ENCODE peak calls at places on chromosomes 12 and 14, in nine cellular contexts. One of them, this sample, is unnamed.

GRCh38 chr14:99884834-99885648 is 91.8 kb downstream of the EML1 start:
- DNase-seq in fibroblast of lung: peak; percentile 82
- DNase-seq in uterus: peak; percentile 40
- DNase-seq in endothelial cell: peak; percentile 22
- DNase-seq in fibroblast of mammary gland: peak; percentile 76
- DNase-seq in CD8-positive, alpha-beta T cell: peak; percentile 11
- DNase-seq in A549: peak; percentile 69
- DNase-seq in keratinocyte: peak; percentile 21
- DNase-seq in mammary epithelial cell: peak; percentile 23
- DNase-seq in this sample: no peak

GRCh38 chr12:7289743-7290142 is 14.1 kb upstream of the ACSM4 start:
- DNase-seq in fibroblast of lung: no peak
- DNase-seq in uterus: no peak
- DNase-seq in endothelial cell: no peak
- DNase-seq in fibroblast of mammary gland: peak; percentile 19
- DNase-seq in CD8-positive, alpha-beta T cell: no peak
- DNase-seq in A549: peak; percentile 16
- DNase-seq in keratinocyte: no peak
- DNase-seq in mammary epithelial cell: no peak
- DNase-seq in this sample: no peak

GRCh38 chr14:96268426-96269358 is 12.7 kb downstream of the BDKRB1 start:
- DNase-seq in fibroblast of lung: peak; percentile 96
- DNase-seq in uterus: peak; percentile 87
- DNase-seq in endothelial cell: no peak
- DNase-seq in fibroblast of mammary gland: peak; percentile 98
- DNase-seq in CD8-positive, alpha-beta T cell: no peak
- DNase-seq in A549: peak; percentile 78
- DNase-seq in keratinocyte: peak; percentile 93
- DNase-seq in mammary epithelial cell: peak; percentile 99
- DNase-seq in this sample: no peak

GRCh38 chr12:34390171-34390841 is 368.0 kb downstream of the ALG10 start:
- DNase-seq in fibroblast of lung: no peak
- DNase-seq in uterus: no peak
- DNase-seq in endothelial cell: no peak
- DNase-seq in fibroblast of mammary gland: no peak
- DNase-seq in CD8-positive, alpha-beta T cell: no peak
- DNase-seq in A549: no peak
- DNase-seq in keratinocyte: no peak
- DNase-seq in mammary epithelial cell: no peak
- DNase-seq in this sample: no peak

GRCh38 chr14:95609398-95609990 is 74.6 kb downstream of the GLRX5 start:
- DNase-seq in fibroblast of lung: peak; percentile 9
- DNase-seq in uterus: no peak
- DNase-seq in endothelial cell: peak; percentile 71
- DNase-seq in fibroblast of mammary gland: peak; percentile 48
- DNase-seq in CD8-positive, alpha-beta T cell: no peak
- DNase-seq in A549: peak; percentile 53
- DNase-seq in keratinocyte: no peak
- DNase-seq in mammary epithelial cell: peak; percentile 17
- DNase-seq in this sample: no peak

GRCh38 chr12:7433276-7433822 is 10.6 kb downstream of the CD163L1 start:
- DNase-seq in fibroblast of lung: peak; percentile 58
- DNase-seq in uterus: no peak
- DNase-seq in endothelial cell: no peak
- DNase-seq in fibroblast of mammary gland: peak; percentile 77
- DNase-seq in CD8-positive, alpha-beta T cell: no peak
- DNase-seq in A549: peak; percentile 78
- DNase-seq in keratinocyte: peak; percentile 7
- DNase-seq in mammary epithelial cell: peak; percentile 59
- DNase-seq in this sample: no peak

GRCh38 chr12:26845057-26845666 is 12.2 kb upstream of the ITPR2 start:
- DNase-seq in fibroblast of lung: peak; percentile 51
- DNase-seq in uterus: peak; percentile 58
- DNase-seq in endothelial cell: peak; percentile 72
- DNase-seq in fibroblast of mammary gland: peak; percentile 57
- DNase-seq in CD8-positive, alpha-beta T cell: peak; percentile 25
- DNase-seq in A549: peak; percentile 62
- DNase-seq in keratinocyte: no peak
- DNase-seq in mammary epithelial cell: peak; percentile 13
- DNase-seq in this sample: no peak

GRCh38 chr12:125861299-125862281 is 796.4 kb downstream of the AACS start:
- DNase-seq in fibroblast of lung: no peak
- DNase-seq in uterus: no peak
- DNase-seq in endothelial cell: no peak
- DNase-seq in fibroblast of mammary gland: no peak
- DNase-seq in CD8-positive, alpha-beta T cell: no peak
- DNase-seq in A549: no peak
- DNase-seq in keratinocyte: no peak
- DNase-seq in mammary epithelial cell: no peak
- DNase-seq in this sample: peak; percentile 70

DNA sequence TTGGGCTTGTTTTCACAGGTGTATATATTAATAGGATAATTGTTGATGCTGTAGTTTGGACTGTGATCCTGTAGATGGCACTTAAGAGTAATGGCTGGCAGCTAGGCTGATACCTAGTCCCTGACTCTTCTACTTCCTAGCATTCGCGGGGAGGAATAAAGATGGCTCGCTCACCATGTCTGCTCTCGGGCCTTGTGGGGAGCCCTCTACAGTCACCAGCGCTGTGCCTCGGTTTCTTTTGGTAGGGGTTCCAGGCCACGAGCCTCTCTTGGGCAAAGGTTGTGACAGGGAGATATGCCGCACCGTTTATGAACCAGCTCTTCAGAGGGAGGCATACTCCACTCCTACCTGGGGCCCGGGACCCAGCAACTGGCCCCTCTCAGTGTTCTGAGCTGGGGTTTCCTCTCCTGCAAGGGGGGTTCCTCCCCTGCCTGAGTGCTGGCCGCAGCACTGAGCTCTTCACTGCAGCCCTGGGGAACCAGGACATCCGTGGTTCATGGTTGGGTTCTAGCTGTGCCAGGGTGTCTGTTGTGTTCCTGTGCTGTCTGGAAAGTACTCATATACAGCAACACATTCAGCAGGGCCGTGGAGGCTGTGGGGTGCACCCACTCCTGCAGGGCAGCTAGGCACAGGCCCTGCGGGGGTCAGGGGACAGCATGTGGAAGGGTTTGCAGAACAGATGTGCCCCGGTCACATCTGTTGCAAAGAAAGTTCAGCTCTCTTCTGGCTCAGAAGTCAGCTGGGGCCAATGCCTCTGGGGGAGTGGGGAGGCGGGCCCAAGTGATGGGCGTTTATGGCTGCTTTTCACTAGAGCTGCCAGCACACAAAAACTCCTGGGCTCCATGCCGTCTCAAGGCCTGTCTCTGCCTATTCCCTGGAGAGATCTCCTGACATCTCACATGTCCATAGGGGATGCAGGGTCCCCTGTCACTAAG is 147.9 kb downstream of the PPFIA2 start:
- DNase-seq in fibroblast of lung: no peak
- DNase-seq in uterus: no peak
- DNase-seq in endothelial cell: peak; percentile 9
- DNase-seq in fibroblast of mammary gland: peak; percentile 6
- DNase-seq in CD8-positive, alpha-beta T cell: no peak
- DNase-seq in A549: peak; percentile 51
- DNase-seq in keratinocyte: no peak
- DNase-seq in mammary epithelial cell: peak; percentile 2
- DNase-seq in this sample: no peak
- TF ChIP-seq CTCF in fibroblast of lung: peak; percentile 37
- TF ChIP-seq CTCF in uterus: no peak
- TF ChIP-seq CTCF in endothelial cell: peak; percentile 27
- TF ChIP-seq CTCF in fibroblast of mammary gland: peak; percentile 32
- TF ChIP-seq CTCF in CD8-positive, alpha-beta T cell: no peak
- TF ChIP-seq CTCF in A549: peak; percentile 5
- TF ChIP-seq CTCF in keratinocyte: peak; percentile 39
- TF ChIP-seq CTCF in mammary epithelial cell: peak; percentile 57
- TF ChIP-seq CTCF in this sample: no peak

GRCh38 chr14:67280506-67280905 is 39.3 kb downstream of the PALS1 start:
- DNase-seq in fibroblast of lung: no peak
- DNase-seq in uterus: no peak
- DNase-seq in endothelial cell: no peak
- DNase-seq in fibroblast of mammary gland: no peak
- DNase-seq in CD8-positive, alpha-beta T cell: no peak
- DNase-seq in A549: no peak
- DNase-seq in keratinocyte: no peak
- DNase-seq in mammary epithelial cell: no peak
- DNase-seq in this sample: no peak

GRCh38 chr14:67285876-67286452 is 44.7 kb downstream of the PALS1 start:
- DNase-seq in fibroblast of lung: peak; percentile 79
- DNase-seq in uterus: no peak
- DNase-seq in endothelial cell: no peak
- DNase-seq in fibroblast of mammary gland: peak; percentile 61
- DNase-seq in CD8-positive, alpha-beta T cell: no peak
- DNase-seq in A549: peak; percentile 59
- DNase-seq in keratinocyte: no peak
- DNase-seq in mammary epithelial cell: peak; percentile 11
- DNase-seq in this sample: no peak
- TF ChIP-seq CTCF in fibroblast of lung: peak; percentile 31
- TF ChIP-seq CTCF in uterus: peak; percentile 32
- TF ChIP-seq CTCF in endothelial cell: peak; percentile 78
- TF ChIP-seq CTCF in fibroblast of mammary gland: peak; percentile 45
- TF ChIP-seq CTCF in CD8-positive, alpha-beta T cell: peak; percentile 78
- TF ChIP-seq CTCF in A549: peak; percentile 81
- TF ChIP-seq CTCF in keratinocyte: peak; percentile 26
- TF ChIP-seq CTCF in mammary epithelial cell: peak; percentile 53
- TF ChIP-seq CTCF in this sample: peak; percentile 31

GRCh38 chr12:131115766-131116165 is 162.1 kb downstream of the ADGRD1 start:
- DNase-seq in fibroblast of lung: no peak
- DNase-seq in uterus: no peak
- DNase-seq in endothelial cell: no peak
- DNase-seq in fibroblast of mammary gland: no peak
- DNase-seq in CD8-positive, alpha-beta T cell: no peak
- DNase-seq in A549: no peak
- DNase-seq in keratinocyte: no peak
- DNase-seq in mammary epithelial cell: no peak
- DNase-seq in this sample: no peak

GRCh38 chr12:131116437-131117117 is 162.9 kb downstream of the ADGRD1 start:
- DNase-seq in fibroblast of lung: peak; percentile 15
- DNase-seq in uterus: peak; percentile 48
- DNase-seq in endothelial cell: peak; percentile 61
- DNase-seq in fibroblast of mammary gland: peak; percentile 43
- DNase-seq in CD8-positive, alpha-beta T cell: no peak
- DNase-seq in A549: peak; percentile 36
- DNase-seq in keratinocyte: no peak
- DNase-seq in mammary epithelial cell: no peak
- DNase-seq in this sample: no peak

GRCh38 chr12:131119936-131120335 is 166.2 kb downstream of the ADGRD1 start:
- DNase-seq in fibroblast of lung: no peak
- DNase-seq in uterus: no peak
- DNase-seq in endothelial cell: no peak
- DNase-seq in fibroblast of mammary gland: no peak
- DNase-seq in CD8-positive, alpha-beta T cell: no peak
- DNase-seq in A549: no peak
- DNase-seq in keratinocyte: no peak
- DNase-seq in mammary epithelial cell: no peak
- DNase-seq in this sample: no peak

GRCh38 chr12:131118366-131118765 is 164.7 kb downstream of the ADGRD1 start:
- DNase-seq in fibroblast of lung: no peak
- DNase-seq in uterus: peak; percentile 2
- DNase-seq in endothelial cell: no peak
- DNase-seq in fibroblast of mammary gland: no peak
- DNase-seq in CD8-positive, alpha-beta T cell: no peak
- DNase-seq in A549: no peak
- DNase-seq in keratinocyte: no peak
- DNase-seq in mammary epithelial cell: no peak
- DNase-seq in this sample: no peak

DNA sequence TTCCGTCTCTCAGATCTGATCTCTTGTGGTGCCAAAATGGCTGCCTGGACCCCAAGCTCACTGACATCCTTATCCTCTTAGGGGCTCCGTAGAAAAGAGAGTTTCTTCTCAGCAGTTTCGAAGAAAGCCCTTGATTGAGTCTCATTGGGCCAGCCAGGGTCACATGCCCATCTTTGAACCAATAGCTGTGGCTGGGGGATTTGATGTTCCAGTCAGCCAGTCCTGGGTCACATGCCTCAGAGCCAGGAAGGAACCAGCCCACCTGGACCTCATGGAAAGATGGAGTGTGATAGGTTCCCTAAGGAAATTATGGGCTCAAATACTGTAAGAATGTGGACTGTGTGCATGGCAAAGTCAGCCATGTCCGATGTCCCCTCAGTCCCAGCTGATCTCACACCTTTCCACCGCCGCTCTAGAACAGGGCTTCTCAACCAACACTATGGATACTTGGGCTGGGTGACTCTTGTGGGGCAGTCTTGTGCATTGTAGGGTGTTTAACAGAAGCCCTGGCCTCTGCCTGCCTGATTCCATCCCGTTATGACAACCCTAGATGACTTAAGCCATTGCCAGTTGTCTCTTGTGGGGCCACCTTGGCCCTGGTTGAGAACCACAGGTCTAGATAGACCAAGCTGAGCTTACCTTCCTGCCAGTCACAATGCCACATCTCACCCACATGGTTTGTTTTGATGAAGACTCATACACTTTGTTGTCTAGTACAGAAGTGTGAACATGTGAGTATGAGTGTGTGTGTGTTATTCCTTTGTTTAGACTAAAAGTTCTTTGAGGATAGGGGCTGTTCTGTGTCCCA is 163.9 kb downstream of the ADGRD1 start:
- DNase-seq in fibroblast of lung: no peak
- DNase-seq in uterus: peak; percentile 3
- DNase-seq in endothelial cell: no peak
- DNase-seq in fibroblast of mammary gland: no peak
- DNase-seq in CD8-positive, alpha-beta T cell: no peak
- DNase-seq in A549: no peak
- DNase-seq in keratinocyte: no peak
- DNase-seq in mammary epithelial cell: no peak
- DNase-seq in this sample: no peak
- TF ChIP-seq CTCF in fibroblast of lung: no peak
- TF ChIP-seq CTCF in uterus: no peak
- TF ChIP-seq CTCF in endothelial cell: no peak
- TF ChIP-seq CTCF in fibroblast of mammary gland: no peak
- TF ChIP-seq CTCF in CD8-positive, alpha-beta T cell: no peak
- TF ChIP-seq CTCF in A549: no peak
- TF ChIP-seq CTCF in keratinocyte: no peak
- TF ChIP-seq CTCF in mammary epithelial cell: no peak
- TF ChIP-seq CTCF in this sample: no peak

GRCh38 chr14:104683653-104684448 is 5.6 kb upstream of the INF2 start:
- DNase-seq in fibroblast of lung: no peak
- DNase-seq in uterus: no peak
- DNase-seq in endothelial cell: no peak
- DNase-seq in fibroblast of mammary gland: no peak
- DNase-seq in CD8-positive, alpha-beta T cell: no peak
- DNase-seq in A549: no peak
- DNase-seq in keratinocyte: no peak
- DNase-seq in mammary epithelial cell: no peak
- DNase-seq in this sample: no peak

GRCh38 chr14:104686624-104687517 is 2.5 kb upstream of the INF2 start:
- DNase-seq in fibroblast of lung: no peak
- DNase-seq in uterus: peak; percentile 17
- DNase-seq in endothelial cell: no peak
- DNase-seq in fibroblast of mammary gland: no peak
- DNase-seq in CD8-positive, alpha-beta T cell: no peak
- DNase-seq in A549: no peak
- DNase-seq in keratinocyte: no peak
- DNase-seq in mammary epithelial cell: no peak
- DNase-seq in this sample: no peak

GRCh38 chr14:104684449-104684821 is 5.0 kb upstream of the INF2 start:
- DNase-seq in fibroblast of lung: no peak
- DNase-seq in uterus: no peak
- DNase-seq in endothelial cell: no peak
- DNase-seq in fibroblast of mammary gland: no peak
- DNase-seq in CD8-positive, alpha-beta T cell: no peak
- DNase-seq in A549: no peak
- DNase-seq in keratinocyte: no peak
- DNase-seq in mammary epithelial cell: no peak
- DNase-seq in this sample: no peak

GRCh38 chr14:104685998-104686610 is 3.3 kb upstream of the INF2 start:
- DNase-seq in fibroblast of lung: no peak
- DNase-seq in uterus: no peak
- DNase-seq in endothelial cell: no peak
- DNase-seq in fibroblast of mammary gland: no peak
- DNase-seq in CD8-positive, alpha-beta T cell: no peak
- DNase-seq in A549: no peak
- DNase-seq in keratinocyte: no peak
- DNase-seq in mammary epithelial cell: no peak
- DNase-seq in this sample: no peak

DNA sequence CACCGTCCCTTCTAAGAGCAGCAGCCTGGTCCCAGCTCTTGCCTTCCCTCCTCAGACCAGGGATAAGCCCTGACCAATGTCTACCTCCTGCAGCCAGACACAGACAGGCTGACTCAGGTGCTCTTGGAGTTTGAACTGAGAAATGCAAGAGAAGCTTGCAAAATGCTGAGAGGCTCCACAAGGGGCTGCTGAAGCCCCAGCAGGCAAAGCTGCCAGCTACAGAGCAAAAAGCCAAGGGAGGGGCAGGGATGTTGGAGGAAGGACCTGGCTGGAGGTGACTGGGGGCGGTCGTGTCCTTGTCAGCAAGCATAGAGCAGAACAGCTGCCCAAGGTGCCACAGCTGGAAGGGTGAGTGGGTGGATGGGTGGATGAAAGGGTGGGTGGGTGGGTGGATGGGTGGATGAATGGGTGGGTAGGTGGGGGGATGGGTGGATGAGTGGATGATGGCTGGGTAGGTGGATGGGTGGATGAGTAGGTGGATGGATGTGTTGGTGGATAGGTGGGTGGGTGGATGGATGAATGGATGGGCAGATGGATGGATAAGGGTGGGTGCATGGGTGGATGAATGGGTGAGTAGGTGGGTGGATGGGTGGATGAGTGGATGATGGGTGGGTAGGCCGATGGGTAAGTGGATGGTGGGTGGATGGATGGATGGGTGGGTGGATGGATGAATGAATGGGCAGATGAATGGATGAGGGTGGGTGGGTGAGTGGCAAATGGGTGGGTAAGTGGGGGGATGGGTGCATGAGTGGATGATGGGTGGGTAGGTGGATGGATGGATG is 4.0 kb upstream of the INF2 start:
- DNase-seq in fibroblast of lung: no peak
- DNase-seq in uterus: no peak
- DNase-seq in endothelial cell: no peak
- DNase-seq in fibroblast of mammary gland: no peak
- DNase-seq in CD8-positive, alpha-beta T cell: no peak
- DNase-seq in A549: peak; percentile 65
- DNase-seq in keratinocyte: no peak
- DNase-seq in mammary epithelial cell: no peak
- DNase-seq in this sample: no peak
- TF ChIP-seq CTCF in fibroblast of lung: no peak
- TF ChIP-seq CTCF in uterus: no peak
- TF ChIP-seq CTCF in endothelial cell: no peak
- TF ChIP-seq CTCF in fibroblast of mammary gland: no peak
- TF ChIP-seq CTCF in CD8-positive, alpha-beta T cell: no peak
- TF ChIP-seq CTCF in A549: no peak
- TF ChIP-seq CTCF in keratinocyte: peak; percentile 18
- TF ChIP-seq CTCF in mammary epithelial cell: peak; percentile 20
- TF ChIP-seq CTCF in this sample: no peak